ENCODE peak calls at places on chromosomes 13 and 19, in eight cellular contexts. C, Z, T, X, V, D, K and J are unnamed samples.

GRCh38 chr13:92640936-92641335 is 585.7 kb upstream of the GPC6 start:
- DNase-seq in C (no peak), Z (no peak), T (no peak), X (no peak), V (no peak), D (no peak), K (no peak), J (no peak)

GRCh38 chr19:18233224-18233825 is 7.1 kb upstream of the PDE4C start:
- DNase-seq in C (no peak), Z (peak), T (peak), X (peak), V (no peak), D (peak), K (peak), J (no peak)

GRCh38 chr13:31945202-31945978 is 86.2 kb upstream of the FRY start:
- DNase-seq in C (peak), Z (no peak), T (peak), X (peak), V (peak), D (peak), K (no peak), J (peak)

GRCh38 chr19:46737761-46738171 is 8.1 kb upstream of the FKRP start:
- DNase-seq in C (no peak), Z (no peak), T (no peak), X (no peak), V (no peak), D (no peak), K (no peak), J (no peak)

GRCh38 chr19:31448221-31448657 is 99.0 kb upstream of the TSHZ3 start:
- DNase-seq in C (no peak), Z (no peak), T (no peak), X (no peak), V (peak), D (peak), K (no peak), J (no peak)

GRCh38 chr19:17841810-17842662 is 5.7 kb downstream of the JAK3 start:
- DNase-seq in C (peak), Z (no peak), T (peak), X (peak), V (no peak), D (peak), K (peak), J (peak)

GRCh38 chr13:83883061-83883523 is 818 bp upstream of the SLITRK1 start:
- DNase-seq in C (peak), Z (no peak), T (no peak), X (no peak), V (no peak), D (no peak), K (no peak), J (no peak)

GRCh38 chr13:65606622-65607021 is 1623.5 kb downstream of the PCDH9 start:
- DNase-seq in C (no peak), Z (no peak), T (no peak), X (no peak), V (no peak), D (no peak), K (no peak), J (no peak)

GRCh38 chr13:90974249-90974954 is 373.1 kb upstream of the MIR17HG start:
- DNase-seq in C (peak), Z (no peak), T (no peak), X (no peak), V (no peak), D (no peak), K (no peak), J (no peak)

GRCh38 chr19:56664511-56664910 is 7.0 kb downstream of the ZNF835 start:
- DNase-seq in C (no peak), Z (no peak), T (no peak), X (no peak), V (no peak), D (no peak), K (no peak), J (no peak)

GRCh38 chr13:69389899-69390298 is 717.7 kb upstream of the ATXN8OS start:
- DNase-seq in C (no peak), Z (no peak), T (no peak), X (no peak), V (no peak), D (no peak), K (no peak), J (no peak)

GRCh38 chr19:40366697-40367561 is 18.4 kb downstream of the PLD3 start:
- DNase-seq in C (no peak), Z (no peak), T (no peak), X (no peak), V (no peak), D (no peak), K (no peak), J (peak)

GRCh38 chr13:40662866-40663265 is 3.6 kb downstream of the FOXO1 start:
- DNase-seq in C (no peak), Z (peak), T (no peak), X (no peak), V (no peak), D (no peak), K (no peak), J (no peak)